ENCODE peak calls at places on chromosome 16, in four cellular contexts. One of them, this sample, is unnamed.

GRCh38 chr16:15425861-15426260 is 8.5 kb upstream of the BMERB1 start:
- DNase-seq in breast epithelium: no peak
- DNase-seq in PC-3: no peak
- DNase-seq in stomach: no peak
- DNase-seq in this sample: no peak

GRCh38 chr16:70685938-70686375 is at the start of gene MTSS2:
- DNase-seq in breast epithelium: peak; percentile 84
- DNase-seq in PC-3: peak; percentile 78
- DNase-seq in stomach: peak; percentile 83
- DNase-seq in this sample: peak; percentile 76

GRCh38 chr16:81292936-81293335 is 21.8 kb upstream of the GAN start:
- DNase-seq in breast epithelium: no peak
- DNase-seq in PC-3: no peak
- DNase-seq in stomach: no peak
- DNase-seq in this sample: no peak

GRCh38 chr16:56332464-56333079 is 92.8 kb downstream of the AMFR start:
- DNase-seq in breast epithelium: peak; percentile 82
- DNase-seq in PC-3: peak; percentile 69
- DNase-seq in stomach: peak; percentile 68
- DNase-seq in this sample: peak; percentile 81

GRCh38 chr16:58863042-58863441 is 128.9 kb upstream of the GOT2 start:
- DNase-seq in breast epithelium: no peak
- DNase-seq in PC-3: no peak
- DNase-seq in stomach: no peak
- DNase-seq in this sample: no peak

GRCh38 chr16:76193851-76194620 is 83.2 kb upstream of the CNTNAP4 start:
- DNase-seq in breast epithelium: no peak
- DNase-seq in PC-3: no peak
- DNase-seq in stomach: no peak
- DNase-seq in this sample: no peak

GRCh38 chr16:85984211-85984880 is 85.4 kb downstream of the IRF8 start:
- DNase-seq in breast epithelium: peak; percentile 25
- DNase-seq in PC-3: no peak
- DNase-seq in stomach: no peak
- DNase-seq in this sample: no peak

GRCh38 chr16:86836503-86837125 is 258.3 kb downstream of the FOXL1 start:
- DNase-seq in breast epithelium: no peak
- DNase-seq in PC-3: peak; percentile 51
- DNase-seq in stomach: no peak
- DNase-seq in this sample: no peak

GRCh38 chr16:28051486-28051885 is 12.0 kb downstream of the GSG1L start:
- DNase-seq in breast epithelium: no peak
- DNase-seq in PC-3: no peak
- DNase-seq in stomach: no peak
- DNase-seq in this sample: no peak

GRCh38 chr16:8998114-8998513 is 34.4 kb upstream of the USP7 start:
- DNase-seq in breast epithelium: no peak
- DNase-seq in PC-3: peak; percentile 13
- DNase-seq in stomach: no peak
- DNase-seq in this sample: no peak

GRCh38 chr16:5070431-5071186 is 1.0 kb upstream of the ALG1 start:
- DNase-seq in breast epithelium: no peak
- DNase-seq in PC-3: no peak
- DNase-seq in stomach: no peak
- DNase-seq in this sample: no peak

GRCh38 chr16:84830765-84831384 is 11.1 kb downstream of the CRISPLD2 start:
- DNase-seq in breast epithelium: no peak
- DNase-seq in PC-3: no peak
- DNase-seq in stomach: no peak
- DNase-seq in this sample: no peak

GRCh38 chr16:18983565-18984424 is at the start of gene TMC7:
- DNase-seq in breast epithelium: peak; percentile 86
- DNase-seq in PC-3: peak; percentile 87
- DNase-seq in stomach: peak; percentile 83
- DNase-seq in this sample: peak; percentile 99

GRCh38 chr16:87849419-87850008 is 19.8 kb downstream of the SLC7A5 start:
- DNase-seq in breast epithelium: no peak
- DNase-seq in PC-3: no peak
- DNase-seq in stomach: peak; percentile 78
- DNase-seq in this sample: no peak

GRCh38 chr16:80804451-80805383 is at the start of gene CDYL2:
- DNase-seq in breast epithelium: no peak
- DNase-seq in PC-3: peak; percentile 57
- DNase-seq in stomach: peak; percentile 65
- DNase-seq in this sample: peak; percentile 55

GRCh38 chr16:87665193-87665592 is 62.9 kb downstream of the JPH3 start:
- DNase-seq in breast epithelium: no peak
- DNase-seq in PC-3: no peak
- DNase-seq in stomach: no peak
- DNase-seq in this sample: no peak

GRCh38 chr16:85929259-85929704 is 30.3 kb downstream of the IRF8 start:
- DNase-seq in breast epithelium: no peak
- DNase-seq in PC-3: peak; percentile 25
- DNase-seq in stomach: no peak
- DNase-seq in this sample: peak; percentile 70

GRCh38 chr16:3469736-3470135 is 25.6 kb downstream of the C16orf90 start:
- DNase-seq in breast epithelium: no peak
- DNase-seq in PC-3: no peak
- DNase-seq in stomach: no peak
- DNase-seq in this sample: no peak

GRCh38 chr16:53937068-53937614 is 233.2 kb downstream of the FTO start:
- DNase-seq in breast epithelium: no peak
- DNase-seq in PC-3: no peak
- DNase-seq in stomach: no peak
- DNase-seq in this sample: no peak

GRCh38 chr16:87436225-87437172 is 44.4 kb downstream of the MAP1LC3B start:
- DNase-seq in breast epithelium: no peak
- DNase-seq in PC-3: no peak
- DNase-seq in stomach: no peak
- DNase-seq in this sample: no peak

GRCh38 chr16:82042144-82042543 is 7.1 kb downstream of the HSD17B2 start:
- DNase-seq in breast epithelium: no peak
- DNase-seq in PC-3: no peak
- DNase-seq in stomach: no peak
- DNase-seq in this sample: no peak

GRCh38 chr16:4332623-4333307 is 16.9 kb downstream of the GLIS2 start:
- DNase-seq in breast epithelium: no peak
- DNase-seq in PC-3: no peak
- DNase-seq in stomach: no peak
- DNase-seq in this sample: no peak

GRCh38 chr16:1645914-1646525 is 32.1 kb upstream of the JPT2 start:
- DNase-seq in breast epithelium: no peak
- DNase-seq in PC-3: peak; percentile 81
- DNase-seq in stomach: no peak
- DNase-seq in this sample: no peak

GRCh38 chr16:3065742-3066439 is 451 bp downstream of the IL32 start:
- DNase-seq in breast epithelium: no peak
- DNase-seq in PC-3: no peak
- DNase-seq in stomach: no peak
- DNase-seq in this sample: no peak

GRCh38 chr16:86060381-86061317 is 161.7 kb downstream of the IRF8 start:
- DNase-seq in breast epithelium: no peak
- DNase-seq in PC-3: no peak
- DNase-seq in stomach: no peak
- DNase-seq in this sample: no peak

GRCh38 chr16:14284930-14285541 is 213.9 kb downstream of the MRTFB start:
- DNase-seq in breast epithelium: no peak
- DNase-seq in PC-3: peak; percentile 60
- DNase-seq in stomach: peak; percentile 67
- DNase-seq in this sample: peak; percentile 73

GRCh38 chr16:84069540-84069939 is 26.9 kb upstream of the SLC38A8 start:
- DNase-seq in breast epithelium: no peak
- DNase-seq in PC-3: no peak
- DNase-seq in stomach: no peak
- DNase-seq in this sample: no peak

GRCh38 chr16:56679813-56680212 is 2.5 kb upstream of the MT1X start:
- DNase-seq in breast epithelium: no peak
- DNase-seq in PC-3: peak; percentile 70
- DNase-seq in stomach: no peak
- DNase-seq in this sample: peak; percentile 44

GRCh38 chr16:6020162-6020980 is 922.8 kb upstream of the EEF2KMT start:
- DNase-seq in breast epithelium: no peak
- DNase-seq in PC-3: no peak
- DNase-seq in stomach: no peak
- DNase-seq in this sample: no peak

GRCh38 chr16:81994485-81994884 is 16.8 kb downstream of the SDR42E1 start:
- DNase-seq in breast epithelium: no peak
- DNase-seq in PC-3: no peak
- DNase-seq in stomach: no peak
- DNase-seq in this sample: no peak

GRCh38 chr16:86026916-86027315 is 128.0 kb downstream of the IRF8 start:
- DNase-seq in breast epithelium: peak; percentile 24
- DNase-seq in PC-3: no peak
- DNase-seq in stomach: no peak
- DNase-seq in this sample: no peak

GRCh38 chr16:55900616-55901393 is 25.6 kb upstream of the CES5A start:
- DNase-seq in breast epithelium: no peak
- DNase-seq in PC-3: no peak
- DNase-seq in stomach: no peak
- DNase-seq in this sample: no peak

GRCh38 chr16:85455534-85455933 is 157.6 kb upstream of the GSE1 start:
- DNase-seq in breast epithelium: no peak
- DNase-seq in PC-3: no peak
- DNase-seq in stomach: no peak
- DNase-seq in this sample: no peak

GRCh38 chr16:25625620-25626019 is 66.1 kb upstream of the HS3ST4 start:
- DNase-seq in breast epithelium: no peak
- DNase-seq in PC-3: no peak
- DNase-seq in stomach: no peak
- DNase-seq in this sample: no peak

GRCh38 chr16:12458051-12458450 is 345.6 kb downstream of the CPPED1 start:
- DNase-seq in breast epithelium: no peak
- DNase-seq in PC-3: no peak
- DNase-seq in stomach: no peak
- DNase-seq in this sample: no peak

GRCh38 chr16:12456355-12456754 is 347.3 kb downstream of the CPPED1 start:
- DNase-seq in breast epithelium: peak; percentile 19
- DNase-seq in PC-3: no peak
- DNase-seq in stomach: no peak
- DNase-seq in this sample: no peak

GRCh38 chr16:12452549-12452948 is 351.1 kb downstream of the CPPED1 start:
- DNase-seq in breast epithelium: no peak
- DNase-seq in PC-3: no peak
- DNase-seq in stomach: no peak
- DNase-seq in this sample: no peak

GRCh38 chr16:12453832-12454231 is 349.9 kb downstream of the CPPED1 start:
- DNase-seq in breast epithelium: no peak
- DNase-seq in PC-3: no peak
- DNase-seq in stomach: no peak
- DNase-seq in this sample: no peak

GRCh38 chr16:12455287-12455798 is 348.3 kb downstream of the CPPED1 start:
- DNase-seq in breast epithelium: no peak
- DNase-seq in PC-3: peak; percentile 66
- DNase-seq in stomach: peak; percentile 61
- DNase-seq in this sample: peak; percentile 82
- TF ChIP-seq CTCF in breast epithelium: no peak
- TF ChIP-seq CTCF in PC-3: peak; percentile 76
- TF ChIP-seq CTCF in stomach: no peak
- TF ChIP-seq CTCF in this sample: peak; percentile 92

DNA sequence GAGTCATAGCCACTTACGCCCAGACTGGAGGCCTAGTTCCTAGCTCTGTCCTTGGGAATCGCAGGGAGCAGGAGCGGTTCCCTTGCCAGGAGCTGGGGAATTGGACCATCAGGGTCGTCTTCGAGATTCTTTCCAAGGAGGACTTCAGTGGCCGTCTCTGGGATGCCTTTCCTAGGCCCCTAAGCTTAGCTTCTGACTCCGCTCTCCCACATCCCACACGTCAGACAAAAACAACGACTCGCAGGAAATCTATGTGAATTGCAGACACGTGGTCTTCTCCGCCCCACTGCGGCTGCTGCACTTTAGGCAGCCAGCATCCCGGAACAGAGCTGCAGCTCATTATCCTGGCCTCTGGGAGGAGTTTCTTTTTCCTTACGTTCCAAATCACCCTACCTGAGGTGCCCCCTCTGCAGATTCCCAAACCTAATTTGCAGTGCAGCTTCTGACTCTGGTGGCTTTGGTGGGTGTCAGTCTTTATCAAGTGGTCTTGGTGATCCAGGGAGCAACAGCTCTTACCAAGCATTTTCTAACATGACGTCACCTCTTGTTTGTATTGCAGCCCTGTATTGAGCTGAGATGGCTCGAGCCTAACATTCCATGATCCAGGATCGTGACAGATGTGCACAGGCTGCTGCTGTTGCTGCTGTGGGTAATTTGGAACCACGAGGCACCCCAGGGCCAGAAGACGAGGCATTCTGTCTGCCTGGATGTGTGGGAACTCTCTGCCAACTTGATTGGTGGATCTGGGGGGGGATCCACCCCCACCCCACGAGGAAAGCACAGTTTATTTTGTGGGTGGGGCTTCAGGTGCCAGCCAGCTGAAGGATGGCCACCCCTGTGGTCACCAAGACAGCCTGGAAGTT is 1.1 kb downstream of the KATNB1 start:
- DNase-seq in breast epithelium: no peak
- DNase-seq in PC-3: peak; percentile 59
- DNase-seq in stomach: peak; percentile 46
- DNase-seq in this sample: peak; percentile 58
- TF ChIP-seq CTCF in breast epithelium: no peak
- TF ChIP-seq CTCF in PC-3: no peak
- TF ChIP-seq CTCF in stomach: no peak
- TF ChIP-seq CTCF in this sample: no peak

DNA sequence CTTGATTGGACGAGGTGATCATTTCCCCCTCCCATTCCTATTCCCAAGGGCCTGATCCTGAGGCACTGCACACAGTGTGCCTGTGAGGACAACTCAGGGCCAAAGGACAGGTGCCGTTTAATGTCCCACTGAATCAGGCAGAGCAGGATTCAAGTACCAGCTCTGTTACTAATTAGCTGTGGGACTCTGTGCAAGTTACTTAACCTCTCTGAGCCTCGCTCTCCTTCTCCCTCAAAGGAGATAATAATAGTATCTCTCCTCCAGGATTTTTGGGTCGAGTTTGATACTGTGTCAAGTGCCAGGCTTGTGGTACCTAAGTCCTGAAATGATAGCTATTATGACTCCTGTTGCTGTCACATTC is 86.8 kb upstream of the NKD1 start:
- DNase-seq in breast epithelium: no peak
- DNase-seq in PC-3: no peak
- DNase-seq in stomach: no peak
- DNase-seq in this sample: no peak
- TF ChIP-seq CTCF in breast epithelium: no peak
- TF ChIP-seq CTCF in PC-3: no peak
- TF ChIP-seq CTCF in stomach: no peak
- TF ChIP-seq CTCF in this sample: no peak

DNA sequence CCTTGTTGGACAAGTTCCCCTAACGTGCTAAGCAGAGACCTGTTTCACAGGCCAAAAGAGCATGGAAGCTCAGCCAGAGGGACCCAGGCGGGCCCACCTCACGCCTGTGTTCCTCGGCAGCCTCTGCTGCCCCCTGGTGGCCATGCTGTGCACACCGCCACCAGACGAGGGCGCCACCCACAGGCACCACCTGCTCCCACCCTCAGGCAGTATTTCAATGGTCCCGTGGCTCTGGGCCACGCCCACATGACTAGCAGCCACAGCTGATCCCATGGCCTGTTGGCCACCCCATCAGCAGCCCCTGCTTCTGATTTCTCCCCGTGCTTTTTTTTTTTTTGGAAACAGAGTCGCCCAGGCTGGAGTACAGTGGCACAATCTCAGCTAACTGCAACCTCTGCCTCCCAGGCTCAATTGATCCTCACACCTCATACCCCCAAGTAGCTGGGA is 18.9 kb downstream of the MPG start:
- DNase-seq in breast epithelium: peak; percentile 86
- DNase-seq in PC-3: peak; percentile 87
- DNase-seq in stomach: peak; percentile 92
- DNase-seq in this sample: peak; percentile 94
- TF ChIP-seq CTCF in breast epithelium: peak; percentile 98
- TF ChIP-seq CTCF in PC-3: peak; percentile 97
- TF ChIP-seq CTCF in stomach: peak; percentile 96
- TF ChIP-seq CTCF in this sample: peak; percentile 99

This sample was measured in Calu3.